ENCODE peak calls at places on chromosomes 1 and 21, in four cellular contexts. D is T-cell, W is T47D, R is occipital lobe. N is an unnamed sample.

GRCh38 chr1:85451236-85451830 is 13.6 kb downstream of the DDAH1 start:
- DNase-seq in D (no peak), W (no peak), R (no peak), N (no peak)

GRCh38 chr1:110979154-110979553 is 15.4 kb upstream of the LRIF1 start:
- DNase-seq in D (no peak), W (no peak), R (no peak), N (no peak)

GRCh38 chr1:155463865-155464264 is 98.7 kb downstream of the ASH1L start:
- DNase-seq in D (no peak), W (no peak), R (no peak), N (no peak)

GRCh38 chr1:106584663-106585062 is 471.8 kb upstream of the PRMT6 start:
- DNase-seq in D (no peak), W (no peak), R (no peak), N (no peak)

GRCh38 chr1:198492872-198493271 is 47.6 kb downstream of the ATP6V1G3 start:
- DNase-seq in D (no peak), W (no peak), R (no peak), N (no peak)

GRCh38 chr1:100363831-100364230 is 11.5 kb downstream of the CDC14A start:
- DNase-seq in D (no peak), W (no peak), R (no peak), N (no peak)

GRCh38 chr21:36579898-36580297 is 100.0 kb upstream of the CLDN14 start:
- DNase-seq in D (no peak), W (no peak), R (no peak), N (no peak)

GRCh38 chr1:209102120-209102519 is 481.4 kb upstream of the CAMK1G start:
- DNase-seq in D (no peak), W (no peak), R (no peak), N (no peak)

GRCh38 chr21:27306821-27307746 is 340.2 kb upstream of the ADAMTS5 start:
- DNase-seq in D (no peak), W (no peak), R (no peak), N (no peak)

GRCh38 chr1:55584521-55585401 is 369.6 kb upstream of the USP24 start:
- DNase-seq in D (no peak), W (no peak), R (no peak), N (no peak)

GRCh38 chr1:180616441-180616840 is 15.4 kb upstream of the XPR1 start:
- DNase-seq in D (no peak), W (no peak), R (no peak), N (no peak)

GRCh38 chr1:167627865-167628641 is 2.0 kb upstream of the RCSD1 start:
- DNase-seq in D (peak; percentile 63), W (peak; percentile 44), R (no peak), N (no peak)

GRCh38 chr1:201715801-201716741 is 112.9 kb upstream of the IPO9 start:
- DNase-seq in D (no peak), W (no peak), R (no peak), N (no peak)

GRCh38 chr1:44354268-44354839 is 703 bp downstream of the ERI3 start:
- DNase-seq in D (no peak), W (peak; percentile 35), R (no peak), N (peak; percentile 47)

GRCh38 chr1:109266965-109267364 is 16.0 kb downstream of the PSRC1 start:
- DNase-seq in D (no peak), W (no peak), R (no peak), N (no peak)

GRCh38 chr1:111222308-111223125 is 5.0 kb upstream of the CHI3L2 start:
- DNase-seq in D (peak; percentile 71), W (peak; percentile 88), R (peak; percentile 44), N (peak; percentile 73)

GRCh38 chr1:26155370-26156284 is 3.3 kb upstream of the FAM110D start:
- DNase-seq in D (no peak), W (no peak), R (no peak), N (no peak)

GRCh38 chr1:54582566-54583306 is 34.7 kb downstream of the ACOT11 start:
- DNase-seq in D (no peak), W (no peak), R (no peak), N (no peak)

GRCh38 chr1:244813327-244813726 is 22.1 kb upstream of the COX20 start:
- DNase-seq in D (no peak), W (no peak), R (no peak), N (no peak)

GRCh38 chr1:26373281-26373680 is 731 bp upstream of the ZNF683 start:
- DNase-seq in D (peak; percentile 36), W (no peak), R (no peak), N (no peak)

GRCh38 chr1:240190881-240191385 is 99.2 kb downstream of the FMN2 start:
- DNase-seq in D (no peak), W (peak; percentile 80), R (no peak), N (peak; percentile 61)

GRCh38 chr1:43565600-43566360 is 35.1 kb downstream of the PTPRF start:
- DNase-seq in D (peak; percentile 29), W (no peak), R (peak; percentile 66), N (no peak)

GRCh38 chr21:42038826-42039425 is 28.8 kb upstream of the ZBTB21 start:
- DNase-seq in D (no peak), W (no peak), R (no peak), N (no peak)

GRCh38 chr1:161491472-161491871 is 13.8 kb upstream of the FCGR2A start:
- DNase-seq in D (no peak), W (no peak), R (no peak), N (no peak)

GRCh38 chr1:53627031-53627430 is 111.9 kb downstream of the GLIS1 start:
- DNase-seq in D (no peak), W (no peak), R (no peak), N (no peak)

GRCh38 chr1:218711021-218711420 is 365.9 kb downstream of the TGFB2 start:
- DNase-seq in D (no peak), W (no peak), R (no peak), N (no peak)

GRCh38 chr1:75133754-75134655 is at the start of gene LHX8:
- DNase-seq in D (no peak), W (peak; percentile 23), R (no peak), N (no peak)